ENCODE peak calls at places on chromosome 2, in nine cellular contexts. R, H, G, N, K, X, Y, L and A are unnamed samples.

GRCh38 chr2:45274190-45274926 is 265.1 kb upstream of the SIX2 start:
- DNase-seq in R (no peak), H (no peak), G (no peak), N (peak), K (no peak), X (no peak), Y (peak), L (no peak), A (no peak)

GRCh38 chr2:88549616-88550292 is 77.5 kb downstream of the EIF2AK3 start:
- DNase-seq in R (no peak), H (no peak), G (no peak), N (no peak), K (no peak), X (no peak), Y (no peak), L (no peak), A (no peak)

GRCh38 chr2:198441246-198441645 is 636.9 kb downstream of the PLCL1 start:
- DNase-seq in R (no peak), H (no peak), G (peak), N (no peak), K (no peak), X (no peak), Y (no peak), L (no peak), A (no peak)

GRCh38 chr2:214699236-214699635 is 110.2 kb downstream of the BARD1 start:
- DNase-seq in R (no peak), H (no peak), G (peak), N (no peak), K (no peak), X (no peak), Y (no peak), L (no peak), A (no peak)

GRCh38 chr2:122480381-122481243 is 725.2 kb downstream of the TSN start:
- DNase-seq in R (no peak), H (no peak), G (no peak), N (no peak), K (no peak), X (no peak), Y (no peak), L (no peak), A (no peak)

GRCh38 chr2:24912523-24912922 is 7.5 kb downstream of the ADCY3 start:
- DNase-seq in R (no peak), H (no peak), G (no peak), N (no peak), K (no peak), X (no peak), Y (no peak), L (no peak), A (no peak)

GRCh38 chr2:231299267-231299666 is 96.2 kb upstream of the B3GNT7 start:
- DNase-seq in R (no peak), H (no peak), G (no peak), N (no peak), K (no peak), X (no peak), Y (peak), L (no peak), A (peak)

GRCh38 chr2:148794558-148794957 is 80.5 kb upstream of the KIF5C start:
- DNase-seq in R (peak), H (no peak), G (peak), N (no peak), K (no peak), X (no peak), Y (no peak), L (no peak), A (no peak)